ENCODE peak calls at places on chromosomes 7 and 10, in seven cellular contexts. F is breast epithelium, C is lower lobe of right lung, P is astrocyte of the cerebellum, Q is spleen, J is heart left ventricle, R is HCT116. N is an unnamed sample.

GRCh38 chr7:38699481-38699880 is 68.3 kb upstream of the AMPH start:
- DNase-seq in F (no peak), C (no peak), P (no peak), Q (no peak), J (no peak), R (no peak), N (peak)

GRCh38 chr7:143390098-143390772 is 9.1 kb downstream of the ZYX start:
- DNase-seq in F (no peak), C (no peak), P (no peak), Q (no peak), J (no peak), R (no peak), N (no peak)

GRCh38 chr7:79553811-79554555 is 100.5 kb upstream of the MAGI2 start:
- DNase-seq in F (no peak), C (no peak), P (no peak), Q (no peak), J (no peak), R (no peak), N (peak)

GRCh38 chr7:12244129-12244528 is 33.0 kb downstream of the TMEM106B start:
- DNase-seq in F (no peak), C (peak), P (no peak), Q (no peak), J (no peak), R (peak), N (peak)

GRCh38 chr7:98755138-98755898 is 114.5 kb downstream of the TMEM130 start:
- DNase-seq in F (no peak), C (no peak), P (no peak), Q (no peak), J (no peak), R (no peak), N (no peak)

GRCh38 chr7:155462163-155462735 is 4.3 kb downstream of the EN2 start:
- DNase-seq in F (no peak), C (no peak), P (no peak), Q (peak), J (no peak), R (no peak), N (no peak)

GRCh38 chr10:112208292-112208691 is 24.7 kb upstream of the GPAM start:
- DNase-seq in F (no peak), C (no peak), P (no peak), Q (no peak), J (no peak), R (no peak), N (peak)

GRCh38 chr7:114916261-114916892 is 5.5 kb upstream of the MDFIC start:
- DNase-seq in F (no peak), C (no peak), P (no peak), Q (no peak), J (no peak), R (no peak), N (no peak)

GRCh38 chr10:67790534-67791408 is 47.2 kb downstream of the DNAJC12 start:
- DNase-seq in F (peak), C (no peak), P (no peak), Q (no peak), J (no peak), R (peak), N (peak)

GRCh38 chr7:158861936-158862704 is 5.8 kb downstream of the DYNC2I1 start:
- DNase-seq in F (no peak), C (no peak), P (no peak), Q (no peak), J (no peak), R (no peak), N (no peak)

GRCh38 chr7:1325646-1326510 is 93.2 kb downstream of the UNCX start:
- DNase-seq in F (no peak), C (peak), P (no peak), Q (peak), J (no peak), R (no peak), N (no peak)

GRCh38 chr7:67955061-67955460 is 958.4 kb downstream of the TYW1 start:
- DNase-seq in F (no peak), C (no peak), P (no peak), Q (no peak), J (no peak), R (no peak), N (no peak)

GRCh38 chr10:1420663-1421362 is 316.5 kb downstream of the ADARB2 start:
- DNase-seq in F (peak), C (peak), P (no peak), Q (peak), J (no peak), R (peak), N (no peak)

GRCh38 chr10:124827474-124827873 is 25.9 kb downstream of the ABRAXAS2 start:
- DNase-seq in F (no peak), C (no peak), P (peak), Q (no peak), J (no peak), R (no peak), N (peak)

GRCh38 chr10:117240105-117240729 is 697 bp upstream of the SLC18A2 start:
- DNase-seq in F (no peak), C (no peak), P (no peak), Q (no peak), J (no peak), R (no peak), N (no peak)

GRCh38 chr10:97321032-97321806 is 2.1 kb downstream of the FRAT1 start:
- DNase-seq in F (no peak), C (peak), P (no peak), Q (peak), J (peak), R (no peak), N (no peak)

GRCh38 chr7:124032369-124033092 is at the start of gene TMEM229A:
- DNase-seq in F (no peak), C (peak), P (peak), Q (peak), J (peak), R (no peak), N (peak)

GRCh38 chr7:102099474-102099873 is 187.2 kb upstream of the SH2B2 start:
- DNase-seq in F (no peak), C (no peak), P (no peak), Q (no peak), J (no peak), R (no peak), N (no peak)

GRCh38 chr10:72081772-72082590 is 6.4 kb downstream of the SPOCK2 start:
- DNase-seq in F (no peak), C (peak), P (no peak), Q (no peak), J (no peak), R (no peak), N (no peak)

GRCh38 chr10:111677747-111678146 is 505.8 kb downstream of the GPAM start:
- DNase-seq in F (no peak), C (no peak), P (no peak), Q (no peak), J (no peak), R (no peak), N (peak)

GRCh38 chr10:116104210-116104932 is 168.6 kb downstream of the GFRA1 start:
- DNase-seq in F (no peak), C (no peak), P (no peak), Q (no peak), J (no peak), R (no peak), N (peak)

GRCh38 chr10:127195041-127195506 is 1.3 kb downstream of the INSYN2A start:
- DNase-seq in F (no peak), C (no peak), P (no peak), Q (no peak), J (no peak), R (no peak), N (peak)

GRCh38 chr7:134902058-134902457 is 84.2 kb upstream of the AGBL3 start:
- DNase-seq in F (no peak), C (no peak), P (no peak), Q (no peak), J (no peak), R (no peak), N (no peak)

GRCh38 chr10:2119316-2119715 is 382.0 kb upstream of the ADARB2 start:
- DNase-seq in F (no peak), C (no peak), P (no peak), Q (no peak), J (no peak), R (no peak), N (no peak)

GRCh38 chr10:21764790-21765189 is 230.8 kb downstream of the MLLT10 start:
- DNase-seq in F (no peak), C (no peak), P (no peak), Q (no peak), J (no peak), R (no peak), N (no peak)

GRCh38 chr10:55629792-55630490 is 731.1 kb downstream of the ZWINT start:
- DNase-seq in F (no peak), C (no peak), P (peak), Q (peak), J (peak), R (no peak), N (peak)

GRCh38 chr7:42726066-42726785 is 185.6 kb downstream of the C7orf25 start:
- DNase-seq in F (no peak), C (no peak), P (no peak), Q (no peak), J (no peak), R (no peak), N (peak)

GRCh38 chr7:158759245-158759614 is 54.6 kb upstream of the NCAPG2 start:
- DNase-seq in F (no peak), C (no peak), P (no peak), Q (no peak), J (no peak), R (no peak), N (no peak)

GRCh38 chr7:2982831-2983230 is 60.8 kb downstream of the CARD11 start:
- DNase-seq in F (no peak), C (no peak), P (no peak), Q (peak), J (no peak), R (no peak), N (no peak)

GRCh38 chr7:36440880-36441279 is 51.2 kb downstream of the ANLN start:
- DNase-seq in F (no peak), C (no peak), P (peak), Q (no peak), J (no peak), R (peak), N (peak)

GRCh38 chr10:113520606-113521481 is 32.0 kb upstream of the HABP2 start:
- DNase-seq in F (peak), C (peak), P (peak), Q (no peak), J (peak), R (peak), N (peak)

GRCh38 chr10:64385355-64385754 is 864.2 kb downstream of the REEP3 start:
- DNase-seq in F (no peak), C (no peak), P (no peak), Q (no peak), J (no peak), R (no peak), N (no peak)

GRCh38 chr7:105224884-105225651 is 163.7 kb downstream of the SRPK2 start:
- DNase-seq in F (no peak), C (no peak), P (peak), Q (no peak), J (peak), R (peak), N (peak)

GRCh38 chr7:123824754-123825067 is 20.3 kb upstream of the HYAL4 start:
- DNase-seq in F (no peak), C (no peak), P (no peak), Q (no peak), J (no peak), R (no peak), N (no peak)

GRCh38 chr7:377069-378040 is 87.4 kb downstream of the FOXL3 start:
- DNase-seq in F (peak), C (peak), P (no peak), Q (peak), J (peak), R (no peak), N (no peak)

GRCh38 chr7:122412886-122413285 is 108.3 kb upstream of the FEZF1 start:
- DNase-seq in F (no peak), C (no peak), P (peak), Q (no peak), J (no peak), R (no peak), N (peak)

GRCh38 chr7:108009873-108010272 is 6.9 kb upstream of the LAMB1 start:
- DNase-seq in F (no peak), C (no peak), P (no peak), Q (no peak), J (no peak), R (no peak), N (no peak)

DNA sequence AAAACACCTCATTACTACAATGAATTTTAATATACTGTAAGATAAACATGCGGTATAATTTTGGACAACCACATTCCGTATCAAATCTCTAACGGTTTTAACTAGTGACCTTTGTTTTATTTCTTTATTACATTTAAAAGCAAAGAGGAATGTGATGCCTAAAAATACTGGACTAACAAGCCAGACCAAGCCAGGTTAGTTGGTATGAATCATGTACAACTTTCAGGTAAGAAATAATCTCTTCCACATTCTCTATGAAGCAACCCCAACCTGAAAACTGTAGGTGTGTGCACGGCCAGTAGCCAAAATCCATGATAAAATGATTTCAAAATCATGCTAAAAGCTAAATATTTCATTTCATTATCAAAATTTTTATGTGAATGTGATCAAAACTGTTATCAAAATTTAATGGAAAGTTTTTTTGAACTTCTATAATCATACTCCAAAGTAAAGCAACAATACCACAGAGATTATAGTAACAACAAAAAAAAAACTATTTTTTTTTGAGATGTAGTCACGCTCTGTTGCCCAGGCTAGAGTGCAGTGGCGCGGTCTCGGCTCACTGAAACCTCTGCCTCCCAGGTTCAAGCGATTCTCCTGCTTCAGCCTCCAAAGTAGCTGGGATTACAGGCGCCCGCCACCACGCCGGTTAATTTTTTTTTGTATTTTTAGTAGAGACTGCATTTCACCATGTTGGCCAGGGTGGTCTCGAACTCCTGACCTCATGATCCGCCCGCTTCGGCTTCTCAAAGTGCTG is 127.2 kb downstream of the NRBF2 start:
- DNase-seq in F (no peak), C (no peak), P (no peak), Q (no peak), J (no peak), R (no peak), N (no peak)
- TF ChIP-seq CTCF in F (no peak), C (no peak), P (no peak), Q (no peak), J (no peak), R (no peak), N (no peak)

DNA sequence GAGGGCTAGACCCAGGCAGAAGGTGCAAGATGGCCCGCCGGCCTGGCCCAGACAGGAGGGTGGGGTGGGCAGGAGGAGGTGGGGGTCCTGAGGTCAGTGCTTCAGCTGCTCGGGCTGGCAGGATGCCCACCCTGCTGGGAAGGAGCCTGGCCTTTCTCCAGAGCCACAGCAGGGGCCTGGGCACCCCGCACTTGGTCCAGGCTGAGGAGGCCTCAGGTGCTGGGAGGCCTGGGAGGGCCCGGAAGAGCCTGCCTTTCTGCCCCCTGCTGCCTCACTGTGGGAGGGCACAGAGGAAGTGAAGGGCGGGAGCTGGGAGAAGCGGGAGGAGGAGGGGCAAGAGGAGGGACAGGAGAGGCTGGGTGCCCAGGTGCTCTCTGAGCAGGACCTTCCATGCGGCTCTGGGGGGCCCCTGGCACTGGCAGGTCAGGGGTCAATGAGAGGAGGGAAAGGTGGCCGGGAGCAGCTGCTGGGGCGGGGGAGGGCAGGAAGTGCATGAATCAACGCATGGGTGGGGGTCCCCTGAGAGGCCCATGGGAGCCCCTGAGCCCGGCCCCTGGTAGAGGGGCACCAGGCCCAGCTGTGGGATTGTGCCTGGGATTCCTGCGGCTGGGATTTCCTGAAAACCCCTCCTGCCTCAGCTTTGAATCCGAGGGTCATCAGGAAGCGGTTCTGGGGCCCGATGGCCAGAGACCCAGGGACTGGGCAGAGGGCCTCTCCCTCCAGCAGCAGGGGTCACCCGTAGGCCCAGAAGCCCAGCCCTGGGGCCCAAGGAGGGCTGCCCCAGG is 49.9 kb downstream of the PWWP2B start:
- DNase-seq in F (no peak), C (peak), P (no peak), Q (peak), J (peak), R (peak), N (peak)
- TF ChIP-seq CTCF in F (peak), C (peak), P (no peak), Q (peak), J (peak), R (peak), N (peak)

GRCh38 chr10:58393317-58393716 is 8.1 kb downstream of the TFAM start:
- DNase-seq in F (no peak), C (no peak), P (no peak), Q (no peak), J (no peak), R (no peak), N (peak)
- TF ChIP-seq CTCF in F (no peak), C (no peak), P (no peak), Q (no peak), J (no peak), R (no peak), N (peak)

GRCh38 chr10:26519803-26520202 is 81.7 kb downstream of the APBB1IP start:
- DNase-seq in F (no peak), C (no peak), P (no peak), Q (no peak), J (no peak), R (no peak), N (no peak)
- TF ChIP-seq CTCF in F (no peak), C (no peak), P (no peak), Q (no peak), J (no peak), R (no peak), N (no peak)

N was measured in AG10803.